ENCODE peak calls at places on chromosome 13, in five cellular contexts. X, P, E, Q and D are unnamed samples.

GRCh38 chr13:95676100-95676774 is 702 bp upstream of the DNAJC3 start:
- DNase-seq in X (no peak), P (no peak), E (peak; percentile 47), Q (peak; percentile 11), D (peak; percentile 41)

GRCh38 chr13:114173753-114174152 is 5.3 kb upstream of the CFAP97D2 start:
- DNase-seq in X (no peak), P (no peak), E (no peak), Q (peak; percentile 44), D (peak; percentile 8)

GRCh38 chr13:108266316-108266936 is 3.1 kb upstream of the TNFSF13B start:
- DNase-seq in X (no peak), P (no peak), E (no peak), Q (no peak), D (no peak)

GRCh38 chr13:100543872-100544602 is 44.6 kb downstream of the GGACT start:
- DNase-seq in X (no peak), P (no peak), E (no peak), Q (no peak), D (no peak)

GRCh38 chr13:49690133-49690989 is 925 bp downstream of the EBPL start:
- DNase-seq in X (no peak), P (no peak), E (no peak), Q (peak; percentile 47), D (no peak)

GRCh38 chr13:109668433-109669233 is 117.8 kb downstream of the IRS2 start:
- DNase-seq in X (no peak), P (no peak), E (no peak), Q (no peak), D (no peak)

GRCh38 chr13:24626449-24626848 is 53.8 kb upstream of the ATP12A start:
- DNase-seq in X (no peak), P (no peak), E (no peak), Q (no peak), D (no peak)

GRCh38 chr13:79779761-79780160 is 298.8 kb downstream of the NDFIP2 start:
- DNase-seq in X (peak; percentile 33), P (no peak), E (no peak), Q (peak; percentile 77), D (peak; percentile 80)

GRCh38 chr13:92823059-92823458 is 403.5 kb upstream of the GPC6 start:
- DNase-seq in X (no peak), P (no peak), E (no peak), Q (no peak), D (no peak)

GRCh38 chr13:69092615-69093322 is 1014.9 kb upstream of the ATXN8OS start:
- DNase-seq in X (no peak), P (no peak), E (no peak), Q (no peak), D (no peak)

GRCh38 chr13:23966691-23967615 is 69.7 kb upstream of the C1QTNF9B start:
- DNase-seq in X (no peak), P (no peak), E (no peak), Q (no peak), D (no peak)

GRCh38 chr13:60261432-60262351 is 98.0 kb upstream of the DIAPH3 start:
- DNase-seq in X (no peak), P (no peak), E (no peak), Q (no peak), D (no peak)

GRCh38 chr13:46010148-46010547 is 42.4 kb downstream of the ZC3H13 start:
- DNase-seq in X (no peak), P (no peak), E (no peak), Q (no peak), D (peak; percentile 4)
- TF ChIP-seq CTCF in X (no peak), P (no peak), E (no peak), Q (peak; percentile 31), D (peak; percentile 54)

GRCh38 chr13:90591927-90592268 is 755.6 kb upstream of the MIR17HG start:
- DNase-seq in X (no peak), P (no peak), E (no peak), Q (no peak), D (no peak)
- H3K4me3 ChIP-seq in X (no peak overlapping the region), P (no peak overlapping the region), E (no peak overlapping the region), Q (no peak overlapping the region), D (no peak overlapping the region)

DNA sequence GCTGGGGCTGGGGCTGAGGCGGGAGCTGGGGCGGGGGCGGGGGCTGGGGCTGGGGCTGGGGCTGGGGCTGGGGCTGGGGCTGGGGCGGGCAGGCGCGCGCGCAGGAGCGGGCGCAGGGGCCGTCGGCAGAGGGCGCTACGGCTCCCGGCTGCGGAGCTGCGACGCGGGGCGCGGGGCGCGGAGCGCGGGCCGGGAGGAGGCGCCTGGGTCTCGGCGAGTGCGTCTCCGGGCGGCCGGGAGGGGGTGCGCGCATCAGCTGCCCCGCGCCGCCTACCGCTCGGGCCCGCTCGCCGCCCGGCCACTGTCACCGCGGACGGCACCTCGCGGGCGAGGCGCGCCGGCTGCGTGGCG is 416 bp upstream of the MTUS2 start:
- DNase-seq in X (no peak), P (no peak), E (no peak), Q (peak; percentile 35), D (peak; percentile 16)
- TF ChIP-seq CTCF in X (no peak), P (no peak), E (no peak), Q (no peak), D (no peak)

GRCh38 chr13:103063376-103063775 is 2.8 kb downstream of the SLC10A2 start:
- DNase-seq in X (no peak), P (no peak), E (no peak), Q (no peak), D (no peak)
- H3K4me3 ChIP-seq in X (no peak overlapping the region), P (no peak overlapping the region), E (peak overlapping the region; percentile 59), Q (no peak overlapping the region), D (no peak overlapping the region)

DNA sequence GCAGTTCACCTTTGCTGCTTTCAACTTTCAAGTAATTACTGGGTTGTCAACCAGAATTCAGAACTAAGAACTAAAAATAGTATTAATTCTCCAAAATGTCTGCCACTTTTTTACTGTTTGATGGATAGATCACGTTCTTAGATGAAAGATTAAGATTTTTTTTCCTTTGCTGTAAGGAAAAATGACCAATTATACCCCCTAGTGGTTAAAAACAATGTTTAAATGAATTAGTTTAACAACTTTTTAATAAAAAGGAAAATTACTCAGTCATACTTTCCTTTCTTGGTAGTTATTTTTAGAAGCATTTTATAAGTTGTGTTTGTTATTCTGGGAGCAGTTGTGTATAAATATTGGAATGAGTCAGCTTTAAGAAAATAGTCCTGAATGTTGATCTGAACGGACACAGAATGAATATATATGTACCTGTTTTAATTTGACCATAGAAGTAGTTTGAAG is 4.6 kb downstream of the TM9SF2 start:
- DNase-seq in X (no peak), P (no peak), E (no peak), Q (no peak), D (peak; percentile 20)
- TF ChIP-seq CTCF in X (no peak), P (peak; percentile 47), E (peak; percentile 11), Q (no peak), D (peak; percentile 48)

GRCh38 chr13:99268822-99269221 is 10.6 kb upstream of the GPR18 start:
- DNase-seq in X (no peak), P (no peak), E (no peak), Q (no peak), D (no peak)
- H3K4me3 ChIP-seq in X (no peak overlapping the region), P (no peak overlapping the region), E (no peak overlapping the region), Q (no peak overlapping the region), D (no peak overlapping the region)

DNA sequence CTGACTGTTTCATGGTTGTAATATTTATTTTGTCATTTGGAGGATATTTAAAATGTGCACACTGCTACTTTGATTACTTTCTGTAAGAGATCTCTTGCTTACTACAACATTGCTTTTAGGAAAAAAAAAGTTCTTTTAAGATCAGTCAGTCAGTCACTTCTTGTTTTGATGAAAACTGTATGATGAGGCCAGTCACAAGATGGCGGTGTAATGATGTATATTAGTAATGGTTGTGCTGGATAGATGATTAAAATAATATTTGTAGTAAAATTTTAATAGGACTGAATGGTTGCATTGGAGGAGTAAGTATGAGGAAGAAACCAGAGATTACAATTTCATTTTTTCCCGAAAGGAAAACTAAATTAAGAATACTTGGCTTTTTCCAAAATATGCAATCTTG is 2411.1 kb downstream of the PCDH9 start:
- DNase-seq in X (no peak), P (no peak), E (no peak), Q (no peak), D (no peak)
- TF ChIP-seq CTCF in X (no peak), P (no peak), E (no peak), Q (no peak), D (no peak)

GRCh38 chr13:51794959-51795358 is 9.0 kb downstream of the DHRS12 start:
- DNase-seq in X (no peak), P (no peak), E (peak; percentile 56), Q (no peak), D (no peak)
- H3K4me3 ChIP-seq in X (no peak overlapping the region), P (no peak overlapping the region), E (no peak overlapping the region), Q (no peak overlapping the region), D (no peak overlapping the region)

DNA sequence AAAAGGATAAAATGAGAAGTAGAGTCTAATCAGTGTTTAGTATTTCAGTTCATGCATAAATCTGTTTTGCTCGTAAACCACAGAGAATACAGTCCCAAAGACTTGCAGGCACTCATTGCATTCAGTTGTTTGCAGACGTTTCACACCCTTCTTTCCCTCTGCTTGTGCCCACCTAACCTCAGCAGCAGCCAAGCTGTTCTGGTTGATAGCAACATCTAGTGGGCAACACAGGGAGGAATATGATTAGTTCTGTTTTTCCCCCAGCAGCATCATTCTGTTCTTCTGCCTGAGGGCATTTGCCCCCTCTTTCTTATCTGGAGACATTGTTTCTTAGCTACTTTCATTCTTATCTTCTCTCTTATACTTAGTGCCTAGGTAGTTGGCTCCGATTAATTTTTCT is 135.6 kb downstream of the PAN3 start:
- DNase-seq in X (no peak), P (no peak), E (no peak), Q (no peak), D (no peak)
- TF ChIP-seq CTCF in X (no peak), P (no peak), E (no peak), Q (no peak), D (no peak)